ENCODE peak calls at places on chromosomes 1 and 21, in six cellular contexts. One of them, this sample, is unnamed.

GRCh38 chr1:175725684-175726083 is 17.7 kb downstream of the TNR start:
- DNase-seq in cardiac fibroblast: peak
- DNase-seq in Jurkat, Clone E6-1: peak
- DNase-seq in right cardiac atrium: no peak
- DNase-seq in CD8-positive, alpha-beta T cell: no peak
- DNase-seq in IMR-90: peak
- DNase-seq in this sample: no peak

GRCh38 chr1:219340796-219341195 is 167.1 kb downstream of the LYPLAL1 start:
- DNase-seq in CD8-positive, alpha-beta T cell: no peak
- DNase-seq in right cardiac atrium: no peak
- DNase-seq in IMR-90: peak
- DNase-seq in Jurkat, Clone E6-1: no peak
- DNase-seq in cardiac fibroblast: peak
- DNase-seq in this sample: no peak

GRCh38 chr1:94339229-94339927 is 78.8 kb upstream of the ABCD3 start:
- DNase-seq in cardiac fibroblast: no peak
- DNase-seq in IMR-90: no peak
- DNase-seq in CD8-positive, alpha-beta T cell: no peak
- DNase-seq in Jurkat, Clone E6-1: no peak
- DNase-seq in right cardiac atrium: no peak
- DNase-seq in this sample: no peak

GRCh38 chr1:111283838-111284237 is 6.8 kb upstream of the CHIA start:
- DNase-seq in right cardiac atrium: no peak
- DNase-seq in IMR-90: no peak
- DNase-seq in cardiac fibroblast: no peak
- DNase-seq in Jurkat, Clone E6-1: no peak
- DNase-seq in CD8-positive, alpha-beta T cell: no peak
- DNase-seq in this sample: no peak

GRCh38 chr21:30718239-30718909 is at the start of gene KRTAP21-3:
- DNase-seq in CD8-positive, alpha-beta T cell: no peak
- DNase-seq in right cardiac atrium: no peak
- DNase-seq in cardiac fibroblast: peak
- DNase-seq in IMR-90: no peak
- DNase-seq in Jurkat, Clone E6-1: no peak
- DNase-seq in this sample: no peak

GRCh38 chr1:7047866-7048265 is 262.6 kb downstream of the CAMTA1 start:
- DNase-seq in CD8-positive, alpha-beta T cell: no peak
- DNase-seq in IMR-90: no peak
- DNase-seq in Jurkat, Clone E6-1: no peak
- DNase-seq in right cardiac atrium: no peak
- DNase-seq in cardiac fibroblast: no peak
- DNase-seq in this sample: no peak

GRCh38 chr1:117605164-117605810 is 561 bp upstream of the TENT5C start:
- DNase-seq in IMR-90: no peak
- DNase-seq in Jurkat, Clone E6-1: no peak
- DNase-seq in cardiac fibroblast: peak
- DNase-seq in right cardiac atrium: no peak
- DNase-seq in CD8-positive, alpha-beta T cell: no peak
- DNase-seq in this sample: peak

GRCh38 chr1:184932319-184932718 is 42.0 kb downstream of the NIBAN1 start:
- DNase-seq in cardiac fibroblast: no peak
- DNase-seq in Jurkat, Clone E6-1: no peak
- DNase-seq in CD8-positive, alpha-beta T cell: no peak
- DNase-seq in right cardiac atrium: no peak
- DNase-seq in IMR-90: no peak
- DNase-seq in this sample: no peak

GRCh38 chr1:2506901-2507565 is 19.4 kb downstream of the PANK4 start:
- DNase-seq in Jurkat, Clone E6-1: no peak
- DNase-seq in IMR-90: no peak
- DNase-seq in right cardiac atrium: no peak
- DNase-seq in CD8-positive, alpha-beta T cell: no peak
- DNase-seq in cardiac fibroblast: no peak
- DNase-seq in this sample: no peak

GRCh38 chr21:45293214-45293725 is 5.6 kb upstream of the POFUT2 start:
- DNase-seq in IMR-90: no peak
- DNase-seq in CD8-positive, alpha-beta T cell: no peak
- DNase-seq in cardiac fibroblast: peak
- DNase-seq in Jurkat, Clone E6-1: no peak
- DNase-seq in right cardiac atrium: peak
- DNase-seq in this sample: peak

GRCh38 chr1:205554016-205554811 is 49.7 kb downstream of the CDK18 start:
- DNase-seq in CD8-positive, alpha-beta T cell: no peak
- DNase-seq in right cardiac atrium: no peak
- DNase-seq in cardiac fibroblast: no peak
- DNase-seq in Jurkat, Clone E6-1: no peak
- DNase-seq in IMR-90: no peak
- DNase-seq in this sample: no peak

GRCh38 chr1:36248250-36248894 is 24.1 kb downstream of the THRAP3 start:
- DNase-seq in CD8-positive, alpha-beta T cell: no peak
- DNase-seq in cardiac fibroblast: peak
- DNase-seq in IMR-90: peak
- DNase-seq in Jurkat, Clone E6-1: no peak
- DNase-seq in right cardiac atrium: peak
- DNase-seq in this sample: peak

GRCh38 chr1:77683836-77684148 is 1.3 kb upstream of the ZZZ3 start:
- DNase-seq in Jurkat, Clone E6-1: no peak
- DNase-seq in cardiac fibroblast: no peak
- DNase-seq in right cardiac atrium: no peak
- DNase-seq in CD8-positive, alpha-beta T cell: no peak
- DNase-seq in IMR-90: no peak
- DNase-seq in this sample: no peak

GRCh38 chr1:161930064-161930463 is 93.6 kb downstream of the OLFML2B start:
- DNase-seq in right cardiac atrium: no peak
- DNase-seq in CD8-positive, alpha-beta T cell: no peak
- DNase-seq in cardiac fibroblast: peak
- DNase-seq in Jurkat, Clone E6-1: no peak
- DNase-seq in IMR-90: peak
- DNase-seq in this sample: no peak

GRCh38 chr1:198520524-198521254 is 19.8 kb downstream of the ATP6V1G3 start:
- DNase-seq in Jurkat, Clone E6-1: no peak
- DNase-seq in cardiac fibroblast: no peak
- DNase-seq in right cardiac atrium: no peak
- DNase-seq in IMR-90: no peak
- DNase-seq in CD8-positive, alpha-beta T cell: no peak
- DNase-seq in this sample: no peak
- H3K4me3 ChIP-seq in Jurkat, Clone E6-1: no peak
- H3K4me3 ChIP-seq in cardiac fibroblast: no peak
- H3K4me3 ChIP-seq in right cardiac atrium: no peak
- H3K4me3 ChIP-seq in IMR-90: no peak
- H3K4me3 ChIP-seq in CD8-positive, alpha-beta T cell: peak
- H3K4me3 ChIP-seq in this sample: no peak

DNA sequence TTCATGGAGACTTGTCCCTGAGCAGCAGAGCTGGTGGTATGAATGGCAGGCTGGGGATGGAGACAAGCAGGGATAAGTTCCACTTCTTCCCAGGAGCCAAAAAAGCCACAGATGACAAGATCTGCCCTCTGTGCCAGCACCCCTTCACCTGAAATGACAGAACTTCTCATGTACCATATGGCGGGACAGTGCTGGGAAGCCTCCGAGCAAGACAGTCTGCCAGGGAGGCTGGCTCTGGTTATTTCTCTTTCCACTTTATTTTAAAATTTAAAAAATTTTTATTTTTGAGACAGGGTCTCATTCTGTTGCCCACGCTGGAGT is 16.4 kb downstream of the GNG4 start:
- DNase-seq in Jurkat, Clone E6-1: no peak
- DNase-seq in cardiac fibroblast: no peak
- DNase-seq in IMR-90: no peak
- DNase-seq in CD8-positive, alpha-beta T cell: no peak
- DNase-seq in right cardiac atrium: no peak
- DNase-seq in this sample: no peak
- H3K4me3 ChIP-seq in Jurkat, Clone E6-1: no peak
- H3K4me3 ChIP-seq in cardiac fibroblast: peak
- H3K4me3 ChIP-seq in IMR-90: no peak
- H3K4me3 ChIP-seq in CD8-positive, alpha-beta T cell: no peak
- H3K4me3 ChIP-seq in right cardiac atrium: peak
- H3K4me3 ChIP-seq in this sample: no peak

GRCh38 chr1:156765664-156766063 is 1.7 kb upstream of the PRCC start:
- DNase-seq in Jurkat, Clone E6-1: no peak
- DNase-seq in IMR-90: no peak
- DNase-seq in right cardiac atrium: no peak
- DNase-seq in CD8-positive, alpha-beta T cell: no peak
- DNase-seq in cardiac fibroblast: no peak
- DNase-seq in this sample: no peak
- H3K4me3 ChIP-seq in Jurkat, Clone E6-1: no peak
- H3K4me3 ChIP-seq in IMR-90: no peak
- H3K4me3 ChIP-seq in right cardiac atrium: no peak
- H3K4me3 ChIP-seq in CD8-positive, alpha-beta T cell: no peak
- H3K4me3 ChIP-seq in cardiac fibroblast: no peak
- H3K4me3 ChIP-seq in this sample: no peak

GRCh38 chr1:150346316-150346715 is 17.6 kb upstream of the RPRD2 start:
- DNase-seq in Jurkat, Clone E6-1: no peak
- DNase-seq in IMR-90: no peak
- DNase-seq in cardiac fibroblast: no peak
- DNase-seq in right cardiac atrium: no peak
- DNase-seq in CD8-positive, alpha-beta T cell: no peak
- DNase-seq in this sample: no peak
- H3K4me3 ChIP-seq in Jurkat, Clone E6-1: no peak
- H3K4me3 ChIP-seq in IMR-90: no peak
- H3K4me3 ChIP-seq in cardiac fibroblast: no peak
- H3K4me3 ChIP-seq in right cardiac atrium: no peak
- H3K4me3 ChIP-seq in CD8-positive, alpha-beta T cell: no peak
- H3K4me3 ChIP-seq in this sample: no peak

GRCh38 chr1:24961961-24962861 is 32.1 kb upstream of the RUNX3 start:
- DNase-seq in IMR-90: no peak
- DNase-seq in Jurkat, Clone E6-1: no peak
- DNase-seq in CD8-positive, alpha-beta T cell: no peak
- DNase-seq in cardiac fibroblast: no peak
- DNase-seq in right cardiac atrium: no peak
- DNase-seq in this sample: no peak
- H3K4me3 ChIP-seq in IMR-90: no peak
- H3K4me3 ChIP-seq in Jurkat, Clone E6-1: no peak
- H3K4me3 ChIP-seq in CD8-positive, alpha-beta T cell: peak
- H3K4me3 ChIP-seq in cardiac fibroblast: no peak
- H3K4me3 ChIP-seq in right cardiac atrium: no peak
- H3K4me3 ChIP-seq in this sample: no peak

GRCh38 chr1:199700551-199700950 is 327.0 kb upstream of the NR5A2 start:
- DNase-seq in CD8-positive, alpha-beta T cell: no peak
- DNase-seq in Jurkat, Clone E6-1: no peak
- DNase-seq in cardiac fibroblast: no peak
- DNase-seq in right cardiac atrium: no peak
- DNase-seq in IMR-90: no peak
- DNase-seq in this sample: no peak

GRCh38 chr1:199701731-199702130 is 325.8 kb upstream of the NR5A2 start:
- DNase-seq in right cardiac atrium: no peak
- DNase-seq in CD8-positive, alpha-beta T cell: no peak
- DNase-seq in cardiac fibroblast: peak
- DNase-seq in Jurkat, Clone E6-1: no peak
- DNase-seq in IMR-90: peak
- DNase-seq in this sample: no peak

GRCh38 chr1:199696225-199696624 is 331.3 kb upstream of the NR5A2 start:
- DNase-seq in right cardiac atrium: no peak
- DNase-seq in CD8-positive, alpha-beta T cell: no peak
- DNase-seq in IMR-90: no peak
- DNase-seq in cardiac fibroblast: no peak
- DNase-seq in Jurkat, Clone E6-1: no peak
- DNase-seq in this sample: no peak

GRCh38 chr1:199693724-199694123 is 333.8 kb upstream of the NR5A2 start:
- DNase-seq in IMR-90: no peak
- DNase-seq in right cardiac atrium: no peak
- DNase-seq in CD8-positive, alpha-beta T cell: no peak
- DNase-seq in cardiac fibroblast: no peak
- DNase-seq in Jurkat, Clone E6-1: no peak
- DNase-seq in this sample: no peak

DNA sequence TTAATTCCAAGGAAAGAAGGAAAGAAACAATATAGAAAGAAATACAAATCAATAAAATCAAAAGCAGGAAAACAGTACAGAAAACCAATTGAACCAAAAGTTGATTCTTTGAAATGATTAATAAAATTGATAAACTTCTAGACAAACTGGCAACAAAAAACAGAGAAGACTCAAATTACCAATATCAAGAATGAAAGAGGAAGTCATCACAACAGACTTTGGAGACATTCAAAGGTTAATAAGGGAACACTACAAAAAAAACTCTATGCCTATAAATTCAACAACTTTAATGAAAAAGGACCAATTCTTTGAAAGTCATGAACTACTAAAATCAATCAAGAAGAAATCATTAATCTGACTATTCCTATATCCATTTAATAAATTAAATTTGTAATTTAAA is 329.3 kb upstream of the NR5A2 start:
- DNase-seq in right cardiac atrium: no peak
- DNase-seq in CD8-positive, alpha-beta T cell: no peak
- DNase-seq in cardiac fibroblast: no peak
- DNase-seq in Jurkat, Clone E6-1: no peak
- DNase-seq in IMR-90: no peak
- DNase-seq in this sample: no peak
- H3K4me3 ChIP-seq in right cardiac atrium: no peak
- H3K4me3 ChIP-seq in CD8-positive, alpha-beta T cell: no peak
- H3K4me3 ChIP-seq in cardiac fibroblast: no peak
- H3K4me3 ChIP-seq in Jurkat, Clone E6-1: no peak
- H3K4me3 ChIP-seq in IMR-90: no peak
- H3K4me3 ChIP-seq in this sample: no peak

DNA sequence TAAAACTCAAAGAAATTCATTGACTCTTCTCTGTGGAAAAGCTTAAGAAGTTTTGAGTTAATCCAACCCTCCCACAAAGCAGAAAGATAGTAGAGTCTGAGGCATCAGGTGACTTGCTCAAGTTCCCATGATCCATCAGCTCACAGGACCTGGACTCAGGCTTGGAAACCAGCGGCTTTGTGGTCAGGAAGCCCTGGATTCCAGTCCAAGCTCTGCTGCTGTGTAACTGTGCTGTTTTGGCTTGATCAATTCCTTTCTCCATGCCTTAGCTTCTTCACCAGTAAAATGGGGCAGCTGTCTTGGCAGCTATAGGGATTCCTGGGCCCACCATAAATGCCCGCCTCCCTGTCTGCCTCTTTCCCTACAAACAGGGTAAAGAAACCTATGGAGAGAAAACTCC is 180.2 kb downstream of the HIVEP3 start:
- DNase-seq in right cardiac atrium: no peak
- DNase-seq in cardiac fibroblast: no peak
- DNase-seq in IMR-90: peak
- DNase-seq in Jurkat, Clone E6-1: no peak
- DNase-seq in CD8-positive, alpha-beta T cell: no peak
- DNase-seq in this sample: no peak
- H3K4me3 ChIP-seq in right cardiac atrium: no peak
- H3K4me3 ChIP-seq in cardiac fibroblast: no peak
- H3K4me3 ChIP-seq in IMR-90: no peak
- H3K4me3 ChIP-seq in Jurkat, Clone E6-1: no peak
- H3K4me3 ChIP-seq in CD8-positive, alpha-beta T cell: no peak
- H3K4me3 ChIP-seq in this sample: peak

This sample was measured in lower lobe of right lung.